ENCODE peak calls at places on chromosomes 5 and 9, in seven cellular contexts. A is effector memory CD4-positive, alpha-beta T cell; Q is vagina; N is tibial artery; S is breast epithelium; K is SJSA1; M is Peyer's patch. U is an unnamed sample.

GRCh38 chr9:127174386-127175318 is 52.2 kb upstream of the ANGPTL2 start:
- DNase-seq in M (no peak), S (peak; percentile 34), K (no peak), Q (no peak), A (no peak), N (peak; percentile 24), U (no peak)

GRCh38 chr9:33129251-33129885 is 37.8 kb downstream of the B4GALT1 start:
- DNase-seq in M (no peak), A (no peak), K (no peak), Q (no peak), S (no peak), N (peak; percentile 52), U (no peak)

GRCh38 chr5:139711067-139711851 is 63.1 kb downstream of the CXXC5 start:
- DNase-seq in N (peak; percentile 89), M (no peak), K (peak; percentile 76), S (no peak), Q (no peak), A (peak; percentile 35), U (peak; percentile 40)

GRCh38 chr5:14416709-14417108 is 164.9 kb upstream of the OTULINL start:
- DNase-seq in A (no peak), K (no peak), M (no peak), S (no peak), Q (no peak), N (no peak), U (no peak)

GRCh38 chr9:134910146-134910545 is 7.6 kb downstream of the FCN1 start:
- DNase-seq in A (no peak), M (no peak), S (no peak), K (no peak), N (peak; percentile 49), Q (peak; percentile 96), U (no peak)

GRCh38 chr9:138118601-138119071 is 241.1 kb downstream of the CACNA1B start:
- DNase-seq in S (no peak), K (peak; percentile 29), A (no peak), N (peak; percentile 52), Q (no peak), M (peak; percentile 43), U (no peak)

GRCh38 chr9:74007833-74008232 is 489.3 kb upstream of the RORB start:
- DNase-seq in K (no peak), N (no peak), A (no peak), Q (no peak), M (no peak), S (no peak), U (no peak)

GRCh38 chr5:1967716-1968115 is 85.0 kb upstream of the IRX4 start:
- DNase-seq in N (no peak), A (no peak), Q (no peak), M (no peak), K (no peak), S (no peak), U (no peak)

GRCh38 chr9:123322771-123323481 is 33.1 kb upstream of the CRB2 start:
- DNase-seq in Q (no peak), K (no peak), N (no peak), S (no peak), A (peak; percentile 25), M (no peak), U (no peak)

GRCh38 chr9:16179566-16179965 is 626.7 kb downstream of the CCDC171 start:
- DNase-seq in M (no peak), A (no peak), Q (no peak), K (no peak), N (no peak), S (no peak), U (no peak)

GRCh38 chr9:97527626-97528528 is 26.4 kb downstream of the TMOD1 start:
- DNase-seq in K (no peak), S (no peak), Q (no peak), N (peak; percentile 65), M (no peak), A (no peak), U (no peak)

GRCh38 chr5:78328585-78329173 is 31.7 kb upstream of the SCAMP1 start:
- DNase-seq in S (no peak), A (no peak), M (no peak), Q (no peak), N (no peak), K (no peak), U (no peak)

GRCh38 chr5:108122701-108123100 is 259.2 kb downstream of the FBXL17 start:
- DNase-seq in Q (no peak), S (no peak), N (no peak), A (no peak), M (no peak), K (no peak), U (no peak)

GRCh38 chr5:24401767-24402166 is 243.0 kb downstream of the CDH10 start:
- DNase-seq in A (no peak), N (no peak), Q (no peak), M (no peak), S (no peak), K (no peak), U (no peak)

GRCh38 chr9:97790542-97790941 is 62.5 kb upstream of the FOXE1 start:
- DNase-seq in M (no peak), A (no peak), S (no peak), N (no peak), K (no peak), Q (no peak), U (no peak)

GRCh38 chr5:79173626-79174025 is 62.0 kb downstream of the BHMT start:
- DNase-seq in Q (no peak), N (no peak), M (no peak), A (no peak), S (no peak), K (no peak), U (peak; percentile 33)

GRCh38 chr5:154593091-154593490 is 115.1 kb upstream of the HAND1 start:
- DNase-seq in N (no peak), K (no peak), A (no peak), M (no peak), S (no peak), Q (no peak), U (no peak)

GRCh38 chr9:129310666-129311350 is 132.7 kb upstream of the IER5L start:
- DNase-seq in A (no peak), M (no peak), Q (no peak), S (no peak), K (no peak), N (peak; percentile 46), U (no peak)

GRCh38 chr9:34492051-34492450 is 30.7 kb downstream of the ENHO start:
- DNase-seq in K (no peak), S (no peak), M (no peak), Q (no peak), N (no peak), A (no peak), U (no peak)

GRCh38 chr9:108748776-108749175 is 107.0 kb downstream of the ACTL7B start:
- DNase-seq in S (no peak), M (no peak), A (no peak), Q (no peak), N (no peak), K (no peak), U (no peak)

GRCh38 chr9:136690104-136690840 is 3.0 kb upstream of the AGPAT2 start:
- DNase-seq in S (no peak), Q (no peak), M (no peak), N (no peak), A (no peak), K (no peak), U (peak; percentile 61)
- H3K27ac ChIP-seq in S (peak overlapping the region; percentile 64), Q (no peak overlapping the region), M (no peak overlapping the region), N (no peak overlapping the region), A (no peak overlapping the region), K (no peak overlapping the region), U (peak overlapping the region; percentile 98)

GRCh38 chr5:140764177-140765020 is 21.5 kb upstream of the PCDHA1 start:
- DNase-seq in K (no peak), Q (no peak), N (no peak), S (no peak), A (no peak), M (no peak), U (no peak)
- H3K9me3 ChIP-seq in K (peaks cover 14% of the 10 kb centered on the region), Q (peaks cover 67% of the 10 kb centered on the region), N (peaks cover 96% of the 10 kb centered on the region), S (peaks cover 99% of the 10 kb centered on the region), A (peaks cover 33% of the 10 kb centered on the region), M (peaks cover 87% of the 10 kb centered on the region), U (no peaks in the 10 kb centered on the region)

DNA sequence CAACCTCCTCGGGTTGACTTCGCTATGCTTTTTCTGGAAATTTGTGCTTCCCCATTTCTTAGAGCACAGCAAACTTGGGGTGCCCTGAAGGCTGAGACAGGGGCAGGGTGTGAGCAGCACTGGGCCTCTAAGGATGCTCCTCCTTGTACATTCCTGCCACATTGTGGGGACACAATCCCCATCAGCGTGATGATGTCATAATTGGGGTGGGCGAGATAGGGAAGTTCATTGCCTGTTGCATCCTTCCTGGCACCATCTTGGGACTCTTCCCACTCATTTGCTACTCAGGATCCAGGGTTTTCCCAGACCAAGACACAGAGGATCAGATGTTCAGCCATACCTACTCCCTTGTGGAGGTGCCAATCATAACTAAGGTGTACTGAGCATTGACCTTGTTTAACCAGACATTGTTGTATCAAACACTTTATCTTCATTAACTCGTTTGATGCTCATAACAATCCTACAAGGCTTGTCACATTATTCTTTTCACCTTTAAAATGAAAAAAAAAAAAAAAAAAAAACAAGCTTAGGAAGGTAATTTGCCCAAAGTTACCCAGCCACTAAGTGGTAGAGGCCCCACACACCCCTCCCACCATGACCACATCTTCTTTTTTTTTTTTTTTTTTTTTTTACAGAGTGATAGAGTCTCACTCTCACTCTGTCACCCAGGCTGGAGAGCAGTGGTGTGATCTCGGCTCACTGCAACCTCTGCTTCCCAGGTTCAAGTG is 87.6 kb downstream of the UGCG start:
- DNase-seq in N (peak; percentile 33), Q (no peak), S (no peak), M (peak; percentile 19), A (no peak), K (no peak), U (no peak)
- H3K4me3 ChIP-seq in N (no peak overlapping the region), Q (no peak overlapping the region), S (no peak overlapping the region), M (no peak overlapping the region), A (no peak overlapping the region), K (no peak overlapping the region), U (no peak overlapping the region)

DNA sequence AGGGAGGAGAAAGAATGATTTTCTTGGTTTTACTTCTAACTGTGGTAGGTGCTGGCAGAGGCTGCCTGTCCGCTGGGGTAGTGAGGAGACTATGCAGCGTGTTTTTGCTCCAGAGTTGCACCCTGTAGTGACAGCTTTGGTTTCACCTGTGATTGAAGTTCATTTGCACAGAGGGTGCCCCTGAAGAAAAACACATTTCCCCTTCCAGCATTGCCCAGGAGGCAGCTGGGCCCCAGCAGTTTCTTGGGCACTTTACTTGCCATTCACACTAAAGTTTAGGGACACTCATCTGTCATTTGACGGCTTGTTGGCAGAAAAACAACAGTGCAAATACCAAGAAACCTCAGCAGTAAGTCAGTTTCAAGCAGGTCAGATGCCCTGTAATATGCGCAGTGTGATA is 136.0 kb upstream of the PUM3 start:
- DNase-seq in N (no peak), S (no peak), K (no peak), M (no peak), Q (no peak), A (no peak), U (no peak)
- H3K27ac ChIP-seq in N (no peak overlapping the region), S (no peak overlapping the region), K (no peak overlapping the region), M (no peak overlapping the region), Q (no peak overlapping the region), A (no peak overlapping the region), U (no peak overlapping the region)

GRCh38 chr5:141328231-141328630 is 2.1 kb upstream of the PCDHGA1 start:
- DNase-seq in N (no peak), S (no peak), M (no peak), A (no peak), Q (no peak), K (no peak), U (no peak)

GRCh38 chr5:141326088-141326854 is 4.0 kb upstream of the PCDHGA1 start:
- DNase-seq in A (peak; percentile 60), K (peak; percentile 75), N (peak; percentile 82), S (peak; percentile 75), Q (no peak), M (peak; percentile 61), U (peak; percentile 22)

GRCh38 chr5:141330299-141331080 is at the start of gene PCDHGA1:
- DNase-seq in N (no peak), S (no peak), Q (no peak), M (no peak), K (no peak), A (peak; percentile 14), U (peak; percentile 31)
- H3K9me3 ChIP-seq in N (peaks cover 86% of the 10 kb centered on the region), S (peaks cover 93% of the 10 kb centered on the region), Q (peaks cover 27% of the 10 kb centered on the region), M (peaks cover 27% of the 10 kb centered on the region), K (peaks cover 10% of the 10 kb centered on the region), A (peaks cover 10% of the 10 kb centered on the region), U (no peaks in the 10 kb centered on the region)

U was measured in body of pancreas.